ENCODE peak calls at places on chromosomes 1 and 21, in five cellular contexts. X, L, H, E and F are unnamed samples.

GRCh38 chr1:94757931-94758330 is 62.2 kb upstream of the SLC44A3 start:
- DNase-seq in X (no peak), L (peak), H (no peak), E (no peak), F (no peak)

GRCh38 chr1:183609313-183609712 is 19.1 kb upstream of the NCF2 start:
- DNase-seq in X (no peak), L (peak), H (no peak), E (no peak), F (no peak)

GRCh38 chr1:199422206-199422605 is 605.3 kb upstream of the NR5A2 start:
- DNase-seq in X (no peak), L (peak), H (no peak), E (no peak), F (no peak)

GRCh38 chr1:156104065-156104810 is 10.3 kb upstream of the LMNA start:
- DNase-seq in X (peak), L (peak), H (no peak), E (peak), F (no peak)

GRCh38 chr1:1040004-1040991 is 20.4 kb downstream of the AGRN start:
- DNase-seq in X (peak), L (peak), H (no peak), E (peak), F (peak)

GRCh38 chr1:183282101-183282855 is 96.2 kb downstream of the LAMC2 start:
- DNase-seq in X (no peak), L (no peak), H (no peak), E (no peak), F (no peak)

GRCh38 chr21:45768741-45769049 is 125.2 kb downstream of the PCBP3 start:
- DNase-seq in X (peak), L (no peak), H (no peak), E (no peak), F (no peak)

GRCh38 chr1:11352058-11352715 is 79.2 kb downstream of the UBIAD1 start:
- DNase-seq in X (no peak), L (no peak), H (no peak), E (no peak), F (no peak)

GRCh38 chr1:15949453-15950245 is 26.3 kb downstream of the ZBTB17 start:
- DNase-seq in X (no peak), L (peak), H (peak), E (peak), F (no peak)

GRCh38 chr1:241639653-241640148 is 468 bp downstream of the CHML start:
- DNase-seq in X (no peak), L (peak), H (no peak), E (peak), F (peak)

GRCh38 chr1:62175568-62176179 is 19.0 kb upstream of the L1TD1 start:
- DNase-seq in X (peak), L (peak), H (no peak), E (peak), F (no peak)

GRCh38 chr1:201013991-201014815 is 9.3 kb downstream of the KIF21B start:
- DNase-seq in X (no peak), L (no peak), H (no peak), E (no peak), F (peak)

GRCh38 chr21:30336596-30336995 is 898 bp downstream of the KRTAP27-1 start:
- DNase-seq in X (no peak), L (peak), H (no peak), E (no peak), F (no peak)

DNA sequence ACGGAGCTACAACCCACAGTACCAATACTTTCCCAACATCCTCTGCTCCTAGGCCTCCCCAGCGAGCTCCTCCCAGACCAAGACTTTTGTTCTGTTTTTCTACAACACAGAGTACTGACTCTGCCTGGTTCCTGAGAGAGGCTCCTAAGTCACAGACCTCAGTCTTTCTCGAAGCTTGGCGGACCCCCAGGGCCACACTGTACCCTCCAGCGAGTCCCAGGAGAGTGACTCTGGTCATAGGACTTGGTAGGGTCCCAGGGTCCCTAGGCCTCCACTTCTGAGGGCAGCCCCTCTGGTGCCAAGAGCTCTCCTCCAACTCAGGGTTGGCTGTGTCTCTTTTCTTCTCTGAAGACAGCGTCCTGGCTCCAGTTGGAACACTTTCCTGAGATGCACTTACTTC is 20.6 kb downstream of the PLA2G5 start:
- DNase-seq in X (no peak), L (no peak), H (no peak), E (no peak), F (no peak)
- TF ChIP-seq CTCF in X (no peak), L (no peak), H (no peak), E (no peak), F (no peak)

GRCh38 chr1:157219182-157219581 is 81.0 kb upstream of the ETV3 start:
- DNase-seq in X (no peak), L (no peak), H (no peak), E (no peak), F (no peak)

GRCh38 chr1:157217486-157217885 is 79.3 kb upstream of the ETV3 start:
- DNase-seq in X (no peak), L (no peak), H (no peak), E (no peak), F (no peak)

GRCh38 chr1:157213836-157214235 is 75.6 kb upstream of the ETV3 start:
- DNase-seq in X (no peak), L (no peak), H (no peak), E (no peak), F (no peak)

GRCh38 chr1:157218671-157219070 is 80.5 kb upstream of the ETV3 start:
- DNase-seq in X (no peak), L (no peak), H (no peak), E (no peak), F (no peak)

GRCh38 chr1:157219600-157219999 is 81.4 kb upstream of the ETV3 start:
- DNase-seq in X (no peak), L (no peak), H (no peak), E (no peak), F (no peak)
- TF ChIP-seq CTCF in X (no peak), L (no peak), H (no peak), E (no peak), F (no peak)

GRCh38 chr1:220217383-220217988 is 54.8 kb downstream of the RAB3GAP2 start:
- DNase-seq in X (no peak), L (no peak), H (no peak), E (no peak), F (no peak)
- TF ChIP-seq CTCF in X (no peak), L (peak), H (no peak), E (no peak), F (peak)

GRCh38 chr1:228830185-228830953 is 95.1 kb downstream of the RHOU start:
- DNase-seq in X (no peak), L (no peak), H (no peak), E (peak), F (no peak)
- TF ChIP-seq CTCF in X (no peak), L (no peak), H (no peak), E (no peak), F (no peak)